ENCODE peak calls at places on chromosomes 6 and 20, in nine cellular contexts. Y is cortex of kidney, A is amniotic stem cell, D is NCI-H2227 treated with DMSO at 0.1 percent for 48 hours, K is esophagus squamous epithelium, B is mammary epithelial cell, R is astrocyte, C is foreskin melanocyte, W is fibroblast of the conjunctiva. S is an unnamed sample.

GRCh38 chr6:116008470-116009229 is 52.0 kb downstream of the FRK start:
- DNase-seq in R (peak), B (peak), K (no peak), W (peak), A (peak), D (no peak), C (peak), Y (no peak), S (peak)

GRCh38 chr6:11374036-11375010 is 141.9 kb upstream of the NEDD9 start:
- DNase-seq in B (no peak), R (no peak), W (no peak), D (no peak), A (no peak), K (no peak), Y (no peak), C (no peak), S (no peak)

GRCh38 chr6:42021847-42022754 is 28.2 kb upstream of the TAF8 start:
- DNase-seq in W (no peak), C (no peak), R (no peak), K (no peak), A (no peak), Y (no peak), B (no peak), D (no peak), S (no peak)

GRCh38 chr6:39929733-39930461 is 4.4 kb downstream of the MOCS1 start:
- DNase-seq in C (no peak), R (no peak), W (no peak), A (no peak), Y (no peak), D (no peak), B (no peak), K (no peak), S (peak)

GRCh38 chr6:116287668-116288282 is 8.0 kb upstream of the TSPYL1 start:
- DNase-seq in A (peak), Y (no peak), C (no peak), K (no peak), D (peak), R (peak), W (peak), B (no peak), S (peak)

GRCh38 chr6:3913958-3914337 is 64.8 kb downstream of the FAM50B start:
- DNase-seq in R (no peak), W (no peak), B (peak), Y (no peak), A (no peak), D (no peak), C (no peak), K (no peak), S (no peak)

GRCh38 chr6:47749726-47750125 is 32.1 kb upstream of the OPN5 start:
- DNase-seq in B (no peak), K (no peak), C (peak), R (no peak), Y (no peak), A (no peak), D (no peak), W (no peak), S (no peak)

GRCh38 chr20:13251556-13251955 is 30.5 kb downstream of the ISM1 start:
- DNase-seq in B (no peak), K (no peak), D (no peak), R (no peak), A (no peak), C (peak), W (no peak), Y (no peak), S (no peak)

GRCh38 chr20:51121272-51121671 is 98.4 kb upstream of the KCNG1 start:
- DNase-seq in Y (no peak), K (no peak), A (no peak), D (no peak), R (no peak), W (no peak), B (no peak), C (no peak), S (no peak)

GRCh38 chr6:98324406-98324930 is 509.9 kb upstream of the POU3F2 start:
- DNase-seq in K (no peak), A (no peak), C (no peak), B (no peak), D (no peak), Y (no peak), R (peak), W (no peak), S (no peak)

GRCh38 chr6:95578106-95578410 is 723 bp downstream of the MANEA start:
- DNase-seq in W (no peak), A (no peak), B (peak), R (no peak), C (no peak), K (no peak), Y (no peak), D (no peak), S (no peak)

GRCh38 chr20:13009682-13010406 is 1.1 kb downstream of the SPTLC3 start:
- DNase-seq in K (no peak), Y (no peak), A (peak), D (no peak), C (peak), W (peak), B (peak), R (peak), S (peak)

GRCh38 chr6:79073888-79074287 is 4.2 kb downstream of the PHIP start:
- DNase-seq in B (no peak), A (no peak), R (no peak), D (no peak), W (no peak), Y (no peak), C (no peak), K (no peak), S (no peak)

GRCh38 chr6:133306876-133307275 is 65.7 kb downstream of the EYA4 start:
- DNase-seq in W (no peak), R (no peak), B (no peak), Y (no peak), C (peak), A (no peak), K (no peak), D (no peak), S (no peak)

GRCh38 chr20:50681359-50682064 is 9.8 kb downstream of the RIPOR3 start:
- DNase-seq in Y (no peak), D (no peak), W (no peak), K (no peak), R (no peak), C (no peak), A (no peak), B (no peak), S (no peak)

GRCh38 chr6:80872194-80872950 is 765.9 kb downstream of the BCKDHB start:
- DNase-seq in A (no peak), B (no peak), W (peak), Y (no peak), R (no peak), D (no peak), K (no peak), C (no peak), S (peak)

GRCh38 chr20:22446613-22447447 is 137.5 kb downstream of the FOXA2 start:
- DNase-seq in C (no peak), K (no peak), W (no peak), R (no peak), B (peak), A (no peak), D (no peak), Y (no peak), S (no peak)

GRCh38 chr6:134478764-134479399 is 161.0 kb upstream of the SGK1 start:
- DNase-seq in A (no peak), W (no peak), Y (no peak), C (no peak), R (no peak), K (no peak), B (no peak), D (no peak), S (no peak)

GRCh38 chr6:73695619-73696421 is at the start of gene CD109:
- DNase-seq in W (peak), B (peak), K (no peak), Y (no peak), C (peak), D (peak), A (no peak), R (peak), S (peak)

GRCh38 chr20:33518071-33518470 is 28.2 kb downstream of the CBFA2T2 start:
- DNase-seq in C (peak), D (no peak), Y (no peak), K (no peak), A (peak), B (peak), W (no peak), R (peak), S (no peak)

GRCh38 chr20:35871311-35871771 is 83.0 kb downstream of the SCAND1 start:
- DNase-seq in K (no peak), B (peak), Y (no peak), C (no peak), W (no peak), R (peak), D (no peak), A (no peak), S (no peak)

GRCh38 chr6:125104425-125104824 is 49.1 kb upstream of the TPD52L1 start:
- DNase-seq in R (peak), A (no peak), B (peak), K (no peak), C (peak), D (peak), W (no peak), Y (no peak), S (peak)

GRCh38 chr20:6533828-6534388 is 233.6 kb upstream of the BMP2 start:
- DNase-seq in W (peak), R (peak), D (no peak), A (peak), K (no peak), Y (no peak), C (peak), B (peak), S (peak)

S was measured in skeletal muscle cell.